ENCODE peak calls at places on chromosomes 16 and 17, in seven cellular contexts. One of them, this sample, is unnamed.

GRCh38 chr17:22507823-22508222 is 815.5 kb downstream of the KCNJ18 start:
- DNase-seq in Karpas-422: peak; percentile 92
- DNase-seq in colonic mucosa: no peak
- DNase-seq in cardiac muscle cell: no peak
- DNase-seq in Peyer's patch: no peak
- DNase-seq in heart right ventricle: no peak
- DNase-seq in transverse colon: no peak
- DNase-seq in this sample: no peak

GRCh38 chr17:72152392-72152727 is 31.5 kb downstream of the SOX9 start:
- DNase-seq in Karpas-422: no peak
- DNase-seq in colonic mucosa: no peak
- DNase-seq in cardiac muscle cell: no peak
- DNase-seq in Peyer's patch: no peak
- DNase-seq in heart right ventricle: no peak
- DNase-seq in transverse colon: no peak
- DNase-seq in this sample: no peak

GRCh38 chr17:30323895-30324319 is 9.9 kb downstream of the TMIGD1 start:
- DNase-seq in Karpas-422: peak; percentile 92
- DNase-seq in colonic mucosa: peak; percentile 60
- DNase-seq in cardiac muscle cell: no peak
- DNase-seq in Peyer's patch: peak; percentile 25
- DNase-seq in heart right ventricle: no peak
- DNase-seq in transverse colon: peak; percentile 49
- DNase-seq in this sample: no peak

GRCh38 chr16:17070882-17071592 is 399.7 kb downstream of the XYLT1 start:
- DNase-seq in Karpas-422: peak; percentile 94
- DNase-seq in colonic mucosa: peak; percentile 66
- DNase-seq in cardiac muscle cell: peak; percentile 8
- DNase-seq in Peyer's patch: peak; percentile 94
- DNase-seq in heart right ventricle: no peak
- DNase-seq in transverse colon: peak; percentile 76
- DNase-seq in this sample: peak; percentile 5

GRCh38 chr16:58040945-58041627 is 15.5 kb downstream of the MMP15 start:
- DNase-seq in Karpas-422: no peak
- DNase-seq in colonic mucosa: no peak
- DNase-seq in cardiac muscle cell: no peak
- DNase-seq in Peyer's patch: no peak
- DNase-seq in heart right ventricle: no peak
- DNase-seq in transverse colon: no peak
- DNase-seq in this sample: no peak

GRCh38 chr17:47735139-47735464 is 2.1 kb downstream of the TBX21 start:
- DNase-seq in Karpas-422: no peak
- DNase-seq in colonic mucosa: no peak
- DNase-seq in cardiac muscle cell: no peak
- DNase-seq in Peyer's patch: peak; percentile 7
- DNase-seq in heart right ventricle: no peak
- DNase-seq in transverse colon: no peak
- DNase-seq in this sample: no peak

GRCh38 chr16:12437761-12438440 is 365.8 kb downstream of the CPPED1 start:
- DNase-seq in Karpas-422: no peak
- DNase-seq in colonic mucosa: no peak
- DNase-seq in cardiac muscle cell: no peak
- DNase-seq in Peyer's patch: no peak
- DNase-seq in heart right ventricle: no peak
- DNase-seq in transverse colon: no peak
- DNase-seq in this sample: no peak

GRCh38 chr16:12458591-12459400 is 344.9 kb downstream of the CPPED1 start:
- DNase-seq in Karpas-422: no peak
- DNase-seq in colonic mucosa: no peak
- DNase-seq in cardiac muscle cell: no peak
- DNase-seq in Peyer's patch: no peak
- DNase-seq in heart right ventricle: no peak
- DNase-seq in transverse colon: peak; percentile 16
- DNase-seq in this sample: no peak

GRCh38 chr16:15781650-15782049 is 75.2 kb downstream of the MYH11 start:
- DNase-seq in Karpas-422: no peak
- DNase-seq in colonic mucosa: no peak
- DNase-seq in cardiac muscle cell: no peak
- DNase-seq in Peyer's patch: no peak
- DNase-seq in heart right ventricle: no peak
- DNase-seq in transverse colon: no peak
- DNase-seq in this sample: no peak

GRCh38 chr16:75235721-75236193 is 15.7 kb downstream of the BCAR1 start:
- DNase-seq in Karpas-422: no peak
- DNase-seq in colonic mucosa: peak; percentile 19
- DNase-seq in cardiac muscle cell: no peak
- DNase-seq in Peyer's patch: no peak
- DNase-seq in heart right ventricle: peak; percentile 7
- DNase-seq in transverse colon: no peak
- DNase-seq in this sample: no peak

GRCh38 chr17:19747159-19747719 is 859 bp downstream of the ALDH3A1 start:
- DNase-seq in Karpas-422: no peak
- DNase-seq in colonic mucosa: no peak
- DNase-seq in cardiac muscle cell: no peak
- DNase-seq in Peyer's patch: no peak
- DNase-seq in heart right ventricle: no peak
- DNase-seq in transverse colon: no peak
- DNase-seq in this sample: no peak

GRCh38 chr17:14793237-14793636 is 471.9 kb downstream of the PMP22 start:
- DNase-seq in Karpas-422: no peak
- DNase-seq in colonic mucosa: no peak
- DNase-seq in cardiac muscle cell: no peak
- DNase-seq in Peyer's patch: no peak
- DNase-seq in heart right ventricle: no peak
- DNase-seq in transverse colon: no peak
- DNase-seq in this sample: no peak

GRCh38 chr16:28478511-28479180 is 6.5 kb upstream of the NPIPB7 start:
- DNase-seq in Karpas-422: no peak
- DNase-seq in colonic mucosa: peak; percentile 17
- DNase-seq in cardiac muscle cell: no peak
- DNase-seq in Peyer's patch: no peak
- DNase-seq in heart right ventricle: no peak
- DNase-seq in transverse colon: no peak
- DNase-seq in this sample: no peak

GRCh38 chr17:10198509-10199249 is at the start of gene GAS7:
- DNase-seq in Karpas-422: no peak
- DNase-seq in colonic mucosa: peak; percentile 54
- DNase-seq in cardiac muscle cell: peak; percentile 87
- DNase-seq in Peyer's patch: peak; percentile 21
- DNase-seq in heart right ventricle: peak; percentile 74
- DNase-seq in transverse colon: peak; percentile 41
- DNase-seq in this sample: peak; percentile 35

GRCh38 chr16:57723170-57723569 is 12.4 kb upstream of the KATNB1 start:
- DNase-seq in Karpas-422: no peak
- DNase-seq in colonic mucosa: no peak
- DNase-seq in cardiac muscle cell: no peak
- DNase-seq in Peyer's patch: no peak
- DNase-seq in heart right ventricle: no peak
- DNase-seq in transverse colon: no peak
- DNase-seq in this sample: no peak

GRCh38 chr16:68417711-68418301 is 30.5 kb downstream of the SMPD3 start:
- DNase-seq in Karpas-422: peak; percentile 88
- DNase-seq in colonic mucosa: peak; percentile 87
- DNase-seq in cardiac muscle cell: no peak
- DNase-seq in Peyer's patch: peak; percentile 83
- DNase-seq in heart right ventricle: peak; percentile 22
- DNase-seq in transverse colon: peak; percentile 85
- DNase-seq in this sample: peak; percentile 79

GRCh38 chr16:89721644-89722391 is 481 bp downstream of the ZNF276 start:
- DNase-seq in Karpas-422: peak; percentile 90
- DNase-seq in colonic mucosa: peak; percentile 75
- DNase-seq in cardiac muscle cell: peak; percentile 72
- DNase-seq in Peyer's patch: peak; percentile 85
- DNase-seq in heart right ventricle: peak; percentile 61
- DNase-seq in transverse colon: peak; percentile 83
- DNase-seq in this sample: peak; percentile 60

GRCh38 chr16:57258910-57259475 is 13.9 kb downstream of the ARL2BP start:
- DNase-seq in Karpas-422: no peak
- DNase-seq in colonic mucosa: no peak
- DNase-seq in cardiac muscle cell: no peak
- DNase-seq in Peyer's patch: no peak
- DNase-seq in heart right ventricle: no peak
- DNase-seq in transverse colon: peak; percentile 4
- DNase-seq in this sample: no peak

GRCh38 chr16:24850289-24850931 is 4.6 kb downstream of the SLC5A11 start:
- DNase-seq in Karpas-422: no peak
- DNase-seq in colonic mucosa: no peak
- DNase-seq in cardiac muscle cell: no peak
- DNase-seq in Peyer's patch: no peak
- DNase-seq in heart right ventricle: no peak
- DNase-seq in transverse colon: no peak
- DNase-seq in this sample: no peak

GRCh38 chr17:36850794-36851193 is 86.5 kb upstream of the LHX1 start:
- DNase-seq in Karpas-422: no peak
- DNase-seq in colonic mucosa: no peak
- DNase-seq in cardiac muscle cell: no peak
- DNase-seq in Peyer's patch: no peak
- DNase-seq in heart right ventricle: no peak
- DNase-seq in transverse colon: no peak
- DNase-seq in this sample: no peak

GRCh38 chr16:2465653-2466415 is 5.3 kb upstream of the NTN3 start:
- DNase-seq in Karpas-422: peak; percentile 75
- DNase-seq in colonic mucosa: no peak
- DNase-seq in cardiac muscle cell: no peak
- DNase-seq in Peyer's patch: no peak
- DNase-seq in heart right ventricle: no peak
- DNase-seq in transverse colon: no peak
- DNase-seq in this sample: peak; percentile 36

GRCh38 chr16:73714976-73715375 is 581.6 kb upstream of the PSMD7 start:
- DNase-seq in Karpas-422: no peak
- DNase-seq in colonic mucosa: no peak
- DNase-seq in cardiac muscle cell: no peak
- DNase-seq in Peyer's patch: no peak
- DNase-seq in heart right ventricle: no peak
- DNase-seq in transverse colon: no peak
- DNase-seq in this sample: no peak

GRCh38 chr17:19753049-19753444 is 4.9 kb upstream of the ALDH3A1 start:
- DNase-seq in Karpas-422: no peak
- DNase-seq in colonic mucosa: peak; percentile 57
- DNase-seq in cardiac muscle cell: no peak
- DNase-seq in Peyer's patch: no peak
- DNase-seq in heart right ventricle: peak; percentile 67
- DNase-seq in transverse colon: peak; percentile 80
- DNase-seq in this sample: peak; percentile 65

GRCh38 chr17:65584604-65585521 is 23.4 kb upstream of the AXIN2 start:
- DNase-seq in Karpas-422: no peak
- DNase-seq in colonic mucosa: no peak
- DNase-seq in cardiac muscle cell: no peak
- DNase-seq in Peyer's patch: no peak
- DNase-seq in heart right ventricle: peak; percentile 15
- DNase-seq in transverse colon: no peak
- DNase-seq in this sample: peak; percentile 47

GRCh38 chr16:88941933-88942909 is 34.8 kb downstream of the CBFA2T3 start:
- DNase-seq in Karpas-422: peak; percentile 81
- DNase-seq in colonic mucosa: peak; percentile 47
- DNase-seq in cardiac muscle cell: peak; percentile 75
- DNase-seq in Peyer's patch: peak; percentile 70
- DNase-seq in heart right ventricle: peak; percentile 48
- DNase-seq in transverse colon: peak; percentile 69
- DNase-seq in this sample: peak; percentile 54

GRCh38 chr17:41263212-41263611 is 2.0 kb upstream of the KRTAP9-6 start:
- DNase-seq in Karpas-422: no peak
- DNase-seq in colonic mucosa: no peak
- DNase-seq in cardiac muscle cell: no peak
- DNase-seq in Peyer's patch: no peak
- DNase-seq in heart right ventricle: no peak
- DNase-seq in transverse colon: no peak
- DNase-seq in this sample: no peak

GRCh38 chr16:85615852-85616607 is 2.9 kb downstream of the GSE1 start:
- DNase-seq in Karpas-422: peak; percentile 91
- DNase-seq in colonic mucosa: peak; percentile 78
- DNase-seq in cardiac muscle cell: peak; percentile 87
- DNase-seq in Peyer's patch: peak; percentile 88
- DNase-seq in heart right ventricle: peak; percentile 75
- DNase-seq in transverse colon: peak; percentile 83
- DNase-seq in this sample: peak; percentile 83
- H3K4me1 ChIP-seq in Karpas-422: peaks cover 15% of the 10 kb centered on the region
- H3K4me1 ChIP-seq in colonic mucosa: peaks cover 26% of the 10 kb centered on the region
- H3K4me1 ChIP-seq in cardiac muscle cell: peaks cover 29% of the 10 kb centered on the region
- H3K4me1 ChIP-seq in Peyer's patch: peaks cover 32% of the 10 kb centered on the region
- H3K4me1 ChIP-seq in heart right ventricle: peaks cover 26% of the 10 kb centered on the region
- H3K4me1 ChIP-seq in transverse colon: peaks cover 44% of the 10 kb centered on the region
- H3K4me1 ChIP-seq in this sample: peaks cover 19% of the 10 kb centered on the region

GRCh38 chr16:5604770-5605169 is 507.2 kb upstream of the EEF2KMT start:
- DNase-seq in Karpas-422: peak; percentile 85
- DNase-seq in colonic mucosa: peak; percentile 18
- DNase-seq in cardiac muscle cell: peak; percentile 51
- DNase-seq in Peyer's patch: no peak
- DNase-seq in heart right ventricle: no peak
- DNase-seq in transverse colon: no peak
- DNase-seq in this sample: no peak
- H3K9me3 ChIP-seq in Karpas-422: no peaks in the 10 kb centered on the region
- H3K9me3 ChIP-seq in colonic mucosa: no peaks in the 10 kb centered on the region
- H3K9me3 ChIP-seq in cardiac muscle cell: no peaks in the 10 kb centered on the region
- H3K9me3 ChIP-seq in Peyer's patch: no peaks in the 10 kb centered on the region
- H3K9me3 ChIP-seq in heart right ventricle: no peaks in the 10 kb centered on the region
- H3K9me3 ChIP-seq in transverse colon: no peaks in the 10 kb centered on the region
- H3K9me3 ChIP-seq in this sample: no peaks in the 10 kb centered on the region

GRCh38 chr17:46135126-46135812 is 58.0 kb downstream of the KANSL1 start:
- DNase-seq in Karpas-422: no peak
- DNase-seq in colonic mucosa: no peak
- DNase-seq in cardiac muscle cell: no peak
- DNase-seq in Peyer's patch: no peak
- DNase-seq in heart right ventricle: no peak
- DNase-seq in transverse colon: no peak
- DNase-seq in this sample: no peak

GRCh38 chr17:46135879-46136562 is 57.2 kb downstream of the KANSL1 start:
- DNase-seq in Karpas-422: no peak
- DNase-seq in colonic mucosa: no peak
- DNase-seq in cardiac muscle cell: no peak
- DNase-seq in Peyer's patch: no peak
- DNase-seq in heart right ventricle: no peak
- DNase-seq in transverse colon: no peak
- DNase-seq in this sample: no peak

GRCh38 chr17:46139365-46140210 is 53.6 kb downstream of the KANSL1 start:
- DNase-seq in Karpas-422: peak; percentile 73
- DNase-seq in colonic mucosa: no peak
- DNase-seq in cardiac muscle cell: no peak
- DNase-seq in Peyer's patch: no peak
- DNase-seq in heart right ventricle: no peak
- DNase-seq in transverse colon: no peak
- DNase-seq in this sample: no peak

GRCh38 chr17:46138470-46138869 is 54.8 kb downstream of the KANSL1 start:
- DNase-seq in Karpas-422: no peak
- DNase-seq in colonic mucosa: no peak
- DNase-seq in cardiac muscle cell: no peak
- DNase-seq in Peyer's patch: no peak
- DNase-seq in heart right ventricle: no peak
- DNase-seq in transverse colon: no peak
- DNase-seq in this sample: no peak

GRCh38 chr17:46136820-46137219 is 56.4 kb downstream of the KANSL1 start:
- DNase-seq in Karpas-422: no peak
- DNase-seq in colonic mucosa: no peak
- DNase-seq in cardiac muscle cell: no peak
- DNase-seq in Peyer's patch: no peak
- DNase-seq in heart right ventricle: no peak
- DNase-seq in transverse colon: no peak
- DNase-seq in this sample: no peak
- H3K4me1 ChIP-seq in Karpas-422: peaks cover 88% of the 10 kb centered on the region
- H3K4me1 ChIP-seq in colonic mucosa: peaks cover 8% of the 10 kb centered on the region
- H3K4me1 ChIP-seq in cardiac muscle cell: peaks cover 48% of the 10 kb centered on the region
- H3K4me1 ChIP-seq in Peyer's patch: peaks cover 18% of the 10 kb centered on the region
- H3K4me1 ChIP-seq in heart right ventricle: peaks cover 4% of the 10 kb centered on the region
- H3K4me1 ChIP-seq in transverse colon: peaks cover 37% of the 10 kb centered on the region
- H3K4me1 ChIP-seq in this sample: peaks cover 26% of the 10 kb centered on the region

GRCh38 chr16:31780342-31780741 is 93.3 kb upstream of the ZNF267 start:
- DNase-seq in Karpas-422: no peak
- DNase-seq in colonic mucosa: no peak
- DNase-seq in cardiac muscle cell: no peak
- DNase-seq in Peyer's patch: no peak
- DNase-seq in heart right ventricle: no peak
- DNase-seq in transverse colon: no peak
- DNase-seq in this sample: no peak
- H3K9me3 ChIP-seq in Karpas-422: peaks cover 7% of the 10 kb centered on the region
- H3K9me3 ChIP-seq in colonic mucosa: no peaks in the 10 kb centered on the region
- H3K9me3 ChIP-seq in cardiac muscle cell: no peaks in the 10 kb centered on the region
- H3K9me3 ChIP-seq in Peyer's patch: peaks cover 33% of the 10 kb centered on the region
- H3K9me3 ChIP-seq in heart right ventricle: peaks cover 100% of the 10 kb centered on the region
- H3K9me3 ChIP-seq in transverse colon: peaks cover 58% of the 10 kb centered on the region
- H3K9me3 ChIP-seq in this sample: no peaks in the 10 kb centered on the region

This sample was measured in pancreas.